ENCODE peak calls at places on chromosomes 7 and 10, in four cellular contexts. K, H, L and V are unnamed samples. For H3K27me3, the result is how much of the 10 kb centered on the place peaks cover.

GRCh38 chr7:34558026-34558425 is 100.0 kb upstream of the NPSR1 start:
- DNase-seq in H (no peak), K (no peak), L (no peak), V (no peak)

GRCh38 chr7:30276203-30276900 is 8.0 kb upstream of the ZNRF2 start:
- DNase-seq in K (no peak), L (peak), H (peak), V (no peak)

GRCh38 chr7:43639858-43640491 is 57.1 kb downstream of the STK17A start:
- DNase-seq in L (peak), H (peak), K (no peak), V (no peak)

GRCh38 chr7:129664029-129665012 is 52.8 kb downstream of the NRF1 start:
- DNase-seq in K (no peak), H (peak), L (peak), V (no peak)

GRCh38 chr7:133434246-133434865 is 181.5 kb downstream of the EXOC4 start:
- DNase-seq in K (no peak), H (no peak), L (peak), V (no peak)

GRCh38 chr7:34108150-34108549 is 202.8 kb downstream of the BMPER start:
- DNase-seq in L (peak), H (no peak), K (no peak), V (no peak)

GRCh38 chr7:18126274-18126673 is 98.6 kb upstream of the PRPS1L1 start:
- DNase-seq in K (no peak), L (peak), H (no peak), V (no peak)

GRCh38 chr10:86936661-86937501 is 20.5 kb downstream of the MMRN2 start:
- DNase-seq in L (no peak), H (no peak), K (no peak), V (no peak)

GRCh38 chr10:44306762-44307161 is 78.1 kb downstream of the CXCL12 start:
- DNase-seq in L (no peak), K (no peak), H (no peak), V (no peak)

GRCh38 chr10:34297551-34298370 is 517.3 kb downstream of the PARD3 start:
- DNase-seq in L (peak), K (no peak), H (no peak), V (no peak)

GRCh38 chr7:33744293-33744692 is 161.0 kb upstream of the BMPER start:
- DNase-seq in K (no peak), L (peak), H (no peak), V (no peak)

GRCh38 chr10:79400567-79401004 is 44.8 kb downstream of the ZCCHC24 start:
- DNase-seq in H (peak), K (no peak), L (peak), V (no peak)

GRCh38 chr7:1042161-1042833 is 2.0 kb upstream of the GPR146 start:
- DNase-seq in H (no peak), K (no peak), L (no peak), V (no peak)

GRCh38 chr10:77501152-77501845 is 136.3 kb downstream of the KCNMA1 start:
- DNase-seq in L (peak), K (peak), H (no peak), V (no peak)

GRCh38 chr10:1043532-1043995 is 5.4 kb downstream of the IDI1 start:
- DNase-seq in K (no peak), L (no peak), H (no peak), V (no peak)

GRCh38 chr10:5666324-5667220 is at the start of gene ASB13:
- DNase-seq in H (peak), L (peak), K (peak), V (no peak)

GRCh38 chr7:33788493-33788892 is 116.8 kb upstream of the BMPER start:
- DNase-seq in H (no peak), L (no peak), K (no peak), V (no peak)

GRCh38 chr10:128150045-128150493 is 23.8 kb upstream of the MKI67 start:
- DNase-seq in L (peak), K (peak), H (peak), V (no peak)

GRCh38 chr7:125386211-125386610 is 456.6 kb upstream of the POT1 start:
- DNase-seq in L (no peak), K (no peak), H (no peak), V (no peak)

GRCh38 chr7:3393862-3394261 is 92.8 kb downstream of the SDK1 start:
- DNase-seq in L (no peak), H (no peak), K (no peak), V (no peak)

GRCh38 chr7:151351967-151352366 is 10.4 kb downstream of the NUB1 start:
- DNase-seq in K (no peak), L (no peak), H (no peak), V (no peak)

GRCh38 chr7:93629291-93629801 is 54.8 kb upstream of the CALCR start:
- DNase-seq in L (no peak), H (no peak), K (no peak), V (no peak)

GRCh38 chr7:23246540-23246939 is at the start of gene GPNMB:
- DNase-seq in L (peak), H (no peak), K (peak), V (no peak)

GRCh38 chr10:132272061-132272766 is 35.5 kb downstream of the STK32C start:
- DNase-seq in K (peak), L (peak), H (no peak), V (no peak)

GRCh38 chr7:155820246-155820645 is 8.0 kb upstream of the SHH start:
- DNase-seq in K (no peak), L (no peak), H (no peak), V (peak)

GRCh38 chr10:131549116-131549515 is 237.6 kb upstream of the TCERG1L start:
- DNase-seq in L (no peak), H (no peak), K (no peak), V (no peak)

GRCh38 chr7:73932364-73932763 is 71.4 kb downstream of the TMEM270 start:
- DNase-seq in H (no peak), K (no peak), L (no peak), V (no peak)

GRCh38 chr10:127398140-127398966 is 150.8 kb upstream of the NPS start:
- DNase-seq in L (no peak), K (no peak), H (no peak), V (no peak)

GRCh38 chr10:70887804-70888800 is at the start of gene PCBD1:
- DNase-seq in K (peak), L (peak), H (peak), V (no peak)

GRCh38 chr10:91219371-91220193 is 881 bp upstream of the PCGF5 start:
- DNase-seq in H (no peak), L (peak), K (no peak), V (no peak)

DNA sequence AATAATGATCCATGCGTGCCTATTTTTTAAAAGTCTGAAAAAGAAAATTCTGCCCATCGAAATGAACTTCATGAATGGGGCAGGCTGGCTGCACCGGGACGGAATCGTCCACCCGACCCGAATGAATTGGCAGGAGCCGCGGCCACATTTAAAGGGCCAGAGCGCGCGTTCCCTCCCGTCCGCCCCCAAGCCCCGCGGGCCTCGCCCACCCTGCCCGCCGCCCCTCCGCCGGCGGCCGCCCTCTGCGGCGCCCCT is 318 bp upstream of the GATA3 start:
- DNase-seq in K (no peak), L (no peak), H (no peak), V (no peak)
- H3K27me3 ChIP-seq in K (half or more), L (half or more), H (half or more), V (under half)

GRCh38 chr10:17816208-17816607 is 7.1 kb downstream of the MRC1 start:
- DNase-seq in H (no peak), K (no peak), L (no peak), V (no peak)
- H3K4me3 ChIP-seq in H (no peak), K (no peak), L (no peak), V (no peak)

GRCh38 chr7:25834050-25834449 is 317.9 kb upstream of the NFE2L3 start:
- DNase-seq in H (no peak), L (no peak), K (no peak), V (no peak)
- H3K27me3 ChIP-seq in H (under half), L (under half), K (under half), V (under half)

GRCh38 chr7:46754135-46754730 is 827.7 kb downstream of the TNS3 start:
- DNase-seq in K (no peak), L (no peak), H (no peak), V (no peak)
- H3K4me3 ChIP-seq in K (no peak), L (no peak), H (no peak), V (no peak)

GRCh38 chr7:131015131-131015954 is 281.3 kb upstream of the KLF14 start:
- DNase-seq in L (no peak), K (no peak), H (no peak), V (no peak)
- H3K27me3 ChIP-seq in L (under half), K (under half), H (under half), V (under half)